ENCODE peak calls at places on chromosomes 6 and 20, in four cellular contexts. X is AG09309, V is pancreas, T is HFFc6. I is an unnamed sample.

GRCh38 chr20:49893242-49894072 is 21.9 kb downstream of the SPATA2 start:
- DNase-seq in X (no peak), V (no peak), T (no peak), I (peak; percentile 48)

GRCh38 chr6:1796706-1797529 is 187.2 kb downstream of the FOXC1 start:
- DNase-seq in X (no peak), V (no peak), T (peak; percentile 9), I (no peak)

GRCh38 chr6:117485433-117485832 is 3.0 kb downstream of the DCBLD1 start:
- DNase-seq in X (no peak), V (no peak), T (no peak), I (no peak)

GRCh38 chr6:144006731-144007454 is 1.2 kb downstream of the PLAGL1 start:
- DNase-seq in X (peak; percentile 20), V (peak; percentile 3), T (peak; percentile 46), I (no peak)

GRCh38 chr20:51121272-51121671 is 98.4 kb upstream of the KCNG1 start:
- DNase-seq in X (no peak), V (no peak), T (no peak), I (no peak)

GRCh38 chr6:87391334-87391733 is 16.4 kb upstream of the CFAP206 start:
- DNase-seq in X (no peak), V (no peak), T (peak; percentile 36), I (no peak)

GRCh38 chr6:27679308-27679967 is 206.5 kb upstream of the ZNF184 start:
- DNase-seq in X (no peak), V (no peak), T (no peak), I (no peak)

GRCh38 chr20:4811661-4812181 is 90.0 kb downstream of the PRND start:
- DNase-seq in X (no peak), V (no peak), T (no peak), I (peak; percentile 90)

GRCh38 chr6:25094726-25095125 is 159.0 kb upstream of the RIPOR2 start:
- DNase-seq in X (no peak), V (no peak), T (no peak), I (no peak)

GRCh38 chr6:87808005-87808757 is 106.1 kb upstream of the AKIRIN2 start:
- DNase-seq in X (peak; percentile 80), V (no peak), T (peak; percentile 84), I (no peak)

GRCh38 chr20:8807480-8808179 is 261.3 kb upstream of the PLCB4 start:
- DNase-seq in X (no peak), V (peak; percentile 61), T (no peak), I (no peak)

GRCh38 chr20:33648396-33649004 is 13.6 kb upstream of the C20orf144 start:
- DNase-seq in X (no peak), V (no peak), T (no peak), I (no peak)

GRCh38 chr6:11270030-11271027 is 37.9 kb upstream of the NEDD9 start:
- DNase-seq in X (no peak), V (peak; percentile 30), T (no peak), I (no peak)

GRCh38 chr6:71284785-71285184 is 3.8 kb upstream of the OGFRL1 start:
- DNase-seq in X (no peak), V (no peak), T (no peak), I (no peak)

GRCh38 chr6:24127316-24127715 is 1.3 kb downstream of the NRSN1 start:
- DNase-seq in X (no peak), V (no peak), T (no peak), I (no peak)

GRCh38 chr6:137339929-137340559 is 120.9 kb upstream of the IFNGR1 start:
- DNase-seq in X (no peak), V (no peak), T (no peak), I (no peak)

GRCh38 chr6:136344420-136344819 is 54.8 kb upstream of the BCLAF1 start:
- DNase-seq in X (no peak), V (no peak), T (peak; percentile 5), I (no peak)

GRCh38 chr6:54473328-54473727 is 165.1 kb downstream of the TINAG start:
- DNase-seq in X (no peak), V (no peak), T (no peak), I (no peak)

GRCh38 chr20:23047738-23048214 is 1.7 kb downstream of the THBD start:
- DNase-seq in X (no peak), V (no peak), T (no peak), I (no peak)

GRCh38 chr6:93282521-93283031 is 136.8 kb downstream of the EPHA7 start:
- DNase-seq in X (no peak), V (no peak), T (no peak), I (peak; percentile 37)

GRCh38 chr6:1065986-1066385 is 245.9 kb upstream of the FOXQ1 start:
- DNase-seq in X (no peak), V (no peak), T (no peak), I (no peak)

GRCh38 chr6:158611600-158612041 is 32.9 kb downstream of the DYNLT1 start:
- DNase-seq in X (no peak), V (no peak), T (no peak), I (no peak)

GRCh38 chr20:6142348-6142993 is 19.6 kb upstream of the FERMT1 start:
- DNase-seq in X (no peak), V (peak; percentile 26), T (peak; percentile 48), I (no peak)

GRCh38 chr6:30882764-30883475 is 1.4 kb upstream of the DDR1 start:
- DNase-seq in X (no peak), V (peak; percentile 89), T (no peak), I (no peak)

GRCh38 chr6:99588618-99589289 is 17.9 kb upstream of the PRDM13 start:
- DNase-seq in X (no peak), V (peak; percentile 63), T (peak; percentile 50), I (no peak)

GRCh38 chr6:114282268-114282667 is 60.6 kb downstream of the HS3ST5 start:
- DNase-seq in X (no peak), V (no peak), T (no peak), I (no peak)

GRCh38 chr6:53483423-53484353 is 61.2 kb downstream of the GCLC start:
- DNase-seq in X (no peak), V (no peak), T (no peak), I (no peak)

GRCh38 chr6:93248591-93248990 is 170.8 kb downstream of the EPHA7 start:
- DNase-seq in X (no peak), V (no peak), T (no peak), I (no peak)

GRCh38 chr6:28167068-28167467 is 25.4 kb downstream of the ZKSCAN8 start:
- DNase-seq in X (peak; percentile 66), V (no peak), T (peak; percentile 96), I (no peak)

DNA sequence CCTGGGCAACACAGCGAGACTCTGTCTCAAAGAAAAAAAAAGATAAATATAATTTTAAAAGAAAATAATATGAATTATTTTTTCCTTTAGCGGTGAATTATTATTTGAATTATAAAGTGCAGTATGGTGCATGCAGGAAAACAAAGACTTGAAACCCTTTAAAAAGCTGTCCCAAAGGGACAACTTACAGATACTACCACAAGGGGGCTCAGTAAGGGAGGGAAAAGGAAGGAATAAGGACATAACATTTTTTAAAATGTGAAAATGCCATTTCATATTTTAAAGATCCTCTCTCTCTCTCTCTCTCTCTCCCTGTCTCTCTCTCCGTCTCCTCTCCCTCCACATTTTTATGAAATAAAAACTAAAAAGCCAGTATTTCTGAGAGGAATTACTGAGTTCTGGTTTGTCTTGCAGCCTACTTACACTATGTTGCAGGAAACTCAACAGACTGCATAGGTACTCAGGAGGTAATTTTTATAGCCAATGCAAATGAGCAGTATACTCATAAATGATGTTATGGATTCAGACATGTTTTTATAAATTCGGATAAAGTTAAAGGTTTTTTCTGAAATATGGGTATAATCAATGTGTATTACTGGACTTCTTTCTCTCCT is 455.0 kb upstream of the GJE1 start:
- DNase-seq in X (no peak), V (no peak), T (peak; percentile 27), I (no peak)
- TF ChIP-seq CTCF in X (peak; percentile 74), V (peak; percentile 30), T (peak; percentile 87), I (peak; percentile 20)

GRCh38 chr6:74899416-74899815 is 306.4 kb downstream of the COL12A1 start:
- DNase-seq in X (no peak), V (no peak), T (peak; percentile 57), I (no peak)
- TF ChIP-seq CTCF in X (peak; percentile 33), V (no peak), T (peak; percentile 79), I (no peak)

GRCh38 chr6:127207591-127208120 is 59.0 kb upstream of the RNF146 start:
- DNase-seq in X (no peak), V (no peak), T (peak; percentile 36), I (no peak)
- TF ChIP-seq CTCF in X (no peak), V (no peak), T (no peak), I (no peak)

GRCh38 chr6:169165561-169166300 is 87.9 kb downstream of the THBS2 start:
- DNase-seq in X (no peak), V (no peak), T (no peak), I (no peak)

GRCh38 chr6:169162968-169163903 is 90.4 kb downstream of the THBS2 start:
- DNase-seq in X (peak; percentile 99), V (no peak), T (peak; percentile 98), I (no peak)

GRCh38 chr6:169166896-169167580 is 86.6 kb downstream of the THBS2 start:
- DNase-seq in X (no peak), V (no peak), T (no peak), I (no peak)

GRCh38 chr6:169164451-169164850 is 89.2 kb downstream of the THBS2 start:
- DNase-seq in X (no peak), V (no peak), T (no peak), I (no peak)

DNA sequence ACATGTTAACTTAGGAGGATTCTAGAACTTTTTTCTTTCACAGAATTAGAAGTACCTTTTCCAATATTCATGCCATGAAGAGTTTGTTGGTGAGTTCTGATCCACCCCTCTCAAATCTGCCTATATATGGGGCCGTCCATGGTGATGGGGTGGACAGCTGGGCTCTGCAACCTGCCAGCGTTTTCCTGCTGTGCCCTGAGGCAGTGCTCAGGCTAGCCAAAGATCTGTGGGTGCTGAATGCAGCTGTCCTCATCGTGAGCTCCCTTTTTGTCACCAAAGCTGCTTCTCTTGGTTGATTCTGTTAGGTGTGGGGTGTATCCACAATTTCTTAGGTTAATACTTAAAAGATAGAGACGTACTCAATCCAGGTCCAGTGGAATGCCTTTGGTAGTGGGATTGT is 88.6 kb downstream of the THBS2 start:
- DNase-seq in X (no peak), V (no peak), T (no peak), I (no peak)
- TF ChIP-seq CTCF in X (no peak), V (no peak), T (no peak), I (no peak)

GRCh38 chr6:3402310-3403243 is 54.3 kb downstream of the SLC22A23 start:
- DNase-seq in X (no peak), V (no peak), T (no peak), I (no peak)
- TF ChIP-seq CTCF in X (no peak), V (no peak), T (no peak), I (no peak)

GRCh38 chr6:18504232-18504596 is 117.1 kb downstream of the RNF144B start:
- DNase-seq in X (no peak), V (no peak), T (no peak), I (no peak)
- TF ChIP-seq CTCF in X (no peak), V (no peak), T (peak; percentile 38), I (peak; percentile 51)

GRCh38 chr20:46154796-46155195 is 36.7 kb downstream of the CD40 start:
- DNase-seq in X (no peak), V (no peak), T (no peak), I (no peak)

GRCh38 chr20:46148313-46149213 is 30.4 kb downstream of the CD40 start:
- DNase-seq in X (no peak), V (no peak), T (no peak), I (no peak)

GRCh38 chr20:46152824-46153586 is 34.9 kb downstream of the CD40 start:
- DNase-seq in X (no peak), V (no peak), T (no peak), I (no peak)

GRCh38 chr20:46150982-46151381 is 32.9 kb downstream of the CD40 start:
- DNase-seq in X (no peak), V (no peak), T (no peak), I (no peak)

GRCh38 chr20:46151936-46152335 is 33.8 kb downstream of the CD40 start:
- DNase-seq in X (no peak), V (no peak), T (no peak), I (no peak)
- TF ChIP-seq CTCF in X (peak; percentile 37), V (no peak), T (peak; percentile 70), I (peak; percentile 42)